ENCODE peak calls at places on chromosomes 2 and 18, in four cellular contexts. L is HCT116, S is GM12878, F is SK-N-SH. M is an unnamed sample.

GRCh38 chr2:214005337-214005736 is 405.5 kb upstream of the VWC2L start:
- DNase-seq in F (no peak), S (no peak), L (no peak), M (no peak)

GRCh38 chr2:97957432-97958183 is 38.1 kb downstream of the TMEM131 start:
- DNase-seq in F (no peak), L (no peak), S (no peak), M (no peak)

GRCh38 chr2:158458617-158458920 is 1.8 kb downstream of the PKP4 start:
- DNase-seq in L (no peak), F (peak), S (no peak), M (peak)

GRCh38 chr18:74540689-74541421 is 6.6 kb downstream of the CNDP1 start:
- DNase-seq in L (no peak), F (no peak), S (no peak), M (no peak)

GRCh38 chr2:118846667-118847446 is 591 bp downstream of the EN1 start:
- DNase-seq in F (peak), L (no peak), S (no peak), M (peak)

GRCh38 chr2:142849818-142850217 is 27.6 kb upstream of the KYNU start:
- DNase-seq in S (no peak), F (no peak), L (no peak), M (no peak)

GRCh38 chr2:21515903-21516302 is 392.1 kb downstream of the TDRD15 start:
- DNase-seq in S (no peak), L (no peak), F (no peak), M (no peak)

GRCh38 chr2:16392647-16393482 is 272.8 kb downstream of the CYRIA start:
- DNase-seq in F (peak), S (no peak), L (no peak), M (no peak)

GRCh38 chr18:9403795-9404564 is 69.4 kb downstream of the TWSG1 start:
- DNase-seq in F (no peak), L (no peak), S (no peak), M (peak)

GRCh38 chr18:56493531-56493930 is 144.9 kb downstream of the TXNL1 start:
- DNase-seq in S (no peak), L (no peak), F (no peak), M (no peak)

GRCh38 chr2:72183466-72183865 is 35.8 kb upstream of the CYP26B1 start:
- DNase-seq in F (no peak), L (no peak), S (no peak), M (no peak)

GRCh38 chr2:46813680-46814079 is 101.9 kb downstream of the MCFD2 start:
- DNase-seq in F (peak), S (no peak), L (no peak), M (no peak)

GRCh38 chr2:72993147-72993546 is 75.8 kb downstream of the EMX1 start:
- DNase-seq in L (peak), S (peak), F (peak), M (peak)

GRCh38 chr2:74740395-74741075 is 86.5 kb downstream of the SEMA4F start:
- DNase-seq in L (peak), S (no peak), F (no peak), M (no peak)

GRCh38 chr2:15788458-15789229 is 151.7 kb upstream of the MYCN start:
- DNase-seq in F (no peak), L (no peak), S (no peak), M (no peak)

GRCh38 chr2:148643421-148643820 is 1.1 kb upstream of the EPC2 start:
- DNase-seq in F (no peak), L (no peak), S (peak), M (no peak)

GRCh38 chr2:119224391-119224972 is 848 bp downstream of the STEAP3 start:
- DNase-seq in F (peak), S (no peak), L (no peak), M (no peak)

GRCh38 chr2:202102425-202103005 is 29.5 kb downstream of the KIAA2012 start:
- DNase-seq in F (peak), S (no peak), L (no peak), M (no peak)

GRCh38 chr2:10620481-10620880 is 69.3 kb downstream of the NOL10 start:
- DNase-seq in L (no peak), S (no peak), F (no peak), M (no peak)

GRCh38 chr2:191404568-191404991 is 159.4 kb downstream of the MYO1B start:
- DNase-seq in L (no peak), S (no peak), F (no peak), M (no peak)

GRCh38 chr2:47174731-47175361 is 19.7 kb upstream of the STPG4 start:
- DNase-seq in L (peak), F (peak), S (no peak), M (peak)

GRCh38 chr18:51196811-51197660 is 445 bp downstream of the MEX3C start:
- DNase-seq in S (no peak), L (no peak), F (peak), M (peak)

GRCh38 chr18:26621161-26622026 is 73.0 kb upstream of the KCTD1 start:
- DNase-seq in L (peak), S (no peak), F (peak), M (peak)

GRCh38 chr2:25514043-25514627 is 159.2 kb downstream of the DTNB start:
- DNase-seq in L (no peak), F (no peak), S (peak), M (no peak)

GRCh38 chr18:74219056-74219455 is 70.7 kb downstream of the TIMM21 start:
- DNase-seq in F (no peak), S (no peak), L (no peak), M (no peak)

GRCh38 chr2:127313359-127313758 is 19.4 kb upstream of the ERCC3 start:
- DNase-seq in L (no peak), S (peak), F (no peak), M (no peak)

GRCh38 chr2:174023591-174024523 is 58.7 kb upstream of the SP3 start:
- DNase-seq in S (no peak), F (peak), L (peak), M (no peak)

GRCh38 chr18:71168576-71169145 is 879.8 kb downstream of the SOCS6 start:
- DNase-seq in F (no peak), L (no peak), S (no peak), M (no peak)

GRCh38 chr2:51263921-51264320 is 232.0 kb upstream of the NRXN1 start:
- DNase-seq in L (no peak), F (no peak), S (no peak), M (no peak)

GRCh38 chr2:154886316-154886715 is 187.8 kb downstream of the KCNJ3 start:
- DNase-seq in L (no peak), F (no peak), S (no peak), M (no peak)

GRCh38 chr18:56294484-56295183 is 343.8 kb downstream of the TXNL1 start:
- DNase-seq in L (no peak), F (no peak), S (no peak), M (no peak)

GRCh38 chr2:91839904-91840868 is 3031.0 kb upstream of the TEKT4 start:
- DNase-seq in F (no peak), S (no peak), L (no peak), M (no peak)

GRCh38 chr2:175964195-175964594 is 37.9 kb downstream of the LNPK start:
- DNase-seq in S (no peak), F (no peak), L (peak), M (no peak)

DNA sequence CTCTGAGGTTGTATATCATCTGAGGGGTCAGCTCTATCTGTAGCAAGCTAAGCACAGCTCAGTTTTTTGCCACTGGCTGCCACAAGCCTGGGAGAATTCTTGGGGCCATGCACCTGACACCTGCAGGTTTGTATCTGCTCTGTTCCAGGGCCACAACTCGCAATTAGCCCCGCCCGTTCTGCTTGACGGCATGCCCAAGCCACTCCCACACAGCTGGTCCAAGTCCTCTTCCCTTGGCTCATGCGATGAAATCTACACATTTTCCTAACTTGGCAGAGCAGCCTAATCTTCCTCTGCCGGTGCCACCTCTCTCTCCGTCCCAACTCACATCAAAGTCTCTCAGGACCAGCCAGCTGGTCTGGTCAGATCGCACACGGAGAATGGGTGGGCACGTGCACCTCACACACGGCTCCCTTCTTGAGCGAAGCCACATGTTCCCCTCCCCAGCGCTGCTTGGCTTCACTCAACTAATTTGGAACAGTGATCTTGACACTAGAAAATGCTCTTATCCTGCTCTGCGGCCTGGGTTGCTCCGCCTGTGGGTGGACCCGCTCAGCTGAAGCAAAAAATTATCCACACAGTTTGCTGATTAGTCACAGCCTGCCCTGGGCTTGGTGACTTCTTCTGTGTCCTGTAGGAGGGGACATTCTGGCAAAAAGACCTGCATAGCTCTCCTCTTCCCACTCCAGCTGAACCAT is 176.6 kb downstream of the NRP2 start:
- DNase-seq in F (no peak), S (no peak), L (no peak), M (no peak)
- TF ChIP-seq SIN3A in F (no peak), S (no peak), L (no peak), M (no peak)

GRCh38 chr2:193751299-193751698 is 1556.6 kb upstream of the TMEFF2 start:
- DNase-seq in S (no peak), F (no peak), L (no peak), M (no peak)

GRCh38 chr2:193749485-193749884 is 1554.8 kb upstream of the TMEFF2 start:
- DNase-seq in L (no peak), F (no peak), S (no peak), M (no peak)
- TF ChIP-seq JUND in L (no peak), F (no peak), S (no peak), M (no peak)

GRCh38 chr18:55031979-55032378 is 72.7 kb upstream of the CCDC68 start:
- DNase-seq in L (no peak), F (no peak), S (no peak), M (no peak)

GRCh38 chr18:55034742-55035141 is 75.5 kb upstream of the CCDC68 start:
- DNase-seq in S (no peak), F (no peak), L (no peak), M (no peak)

GRCh38 chr18:55031164-55031563 is 71.9 kb upstream of the CCDC68 start:
- DNase-seq in L (no peak), S (no peak), F (no peak), M (no peak)

DNA sequence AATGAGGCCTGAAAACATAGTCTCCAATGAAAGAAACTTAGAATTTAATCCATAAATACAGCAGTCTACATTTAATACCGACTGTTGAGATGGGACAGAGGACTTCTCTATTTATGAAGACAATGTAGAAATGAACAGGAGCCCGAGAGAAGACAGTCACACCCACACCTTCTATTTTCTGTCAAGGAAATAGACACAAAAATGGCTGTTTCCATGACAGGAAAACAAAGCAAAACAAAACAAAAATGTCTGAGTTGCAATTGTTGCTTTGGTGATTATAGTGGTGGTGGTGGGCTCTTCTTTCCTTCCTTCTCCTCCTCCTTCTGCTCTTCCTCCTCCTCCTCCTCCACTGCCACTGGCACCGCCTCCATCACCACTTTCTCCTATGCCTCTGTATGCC is 72.3 kb upstream of the CCDC68 start:
- DNase-seq in L (no peak), F (no peak), S (no peak), M (no peak)
- TF ChIP-seq SIN3A in L (no peak), F (no peak), S (no peak), M (no peak)

DNA sequence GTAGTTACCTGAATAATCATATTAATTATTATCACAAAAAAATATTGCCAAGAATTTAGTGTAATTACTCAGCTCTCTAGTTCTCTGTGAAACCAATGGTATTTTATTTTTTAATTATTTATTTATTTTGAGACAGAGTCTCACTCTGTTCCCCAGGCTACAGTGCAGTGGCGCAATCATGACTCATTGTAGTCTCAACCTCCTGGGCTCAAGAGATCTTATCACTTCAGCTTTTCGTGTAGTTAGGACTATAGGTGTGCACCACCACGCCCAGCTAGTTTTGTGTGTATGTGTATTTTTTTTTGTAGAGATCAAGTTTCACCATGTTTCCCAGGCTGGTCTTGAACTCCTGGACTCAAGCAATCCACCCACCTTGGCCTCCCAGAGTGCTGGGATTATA is 440.4 kb upstream of the CDH20 start:
- DNase-seq in S (no peak), F (no peak), L (peak), M (no peak)
- TF ChIP-seq JUND in S (no peak), F (no peak), L (no peak), M (no peak)

GRCh38 chr2:17479875-17480274 is 38.4 kb downstream of the RAD51AP2 start:
- DNase-seq in F (no peak), L (no peak), S (no peak), M (no peak)
- TF ChIP-seq SIN3A in F (no peak), L (no peak), S (no peak), M (no peak)

DNA sequence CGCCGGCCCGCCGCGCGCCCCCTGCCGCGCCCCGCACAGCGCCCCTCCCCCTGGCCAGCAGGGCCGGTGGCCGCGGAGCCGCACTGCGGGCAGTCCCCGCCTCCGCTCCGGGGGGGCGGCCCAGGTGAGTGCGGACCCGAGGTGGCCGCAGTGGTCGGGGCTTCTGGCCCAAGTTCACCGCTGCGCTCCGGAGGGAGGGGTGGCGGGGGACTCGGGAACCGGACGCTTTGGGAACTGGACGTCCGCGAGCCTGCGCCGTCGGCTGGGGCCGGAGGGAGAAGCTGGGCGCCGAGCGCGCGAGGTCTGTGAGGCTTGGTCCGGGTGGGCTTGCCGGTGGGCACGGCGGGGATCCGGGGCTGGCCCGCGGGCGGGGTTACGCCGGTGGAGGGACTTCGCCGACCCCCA is 587 bp upstream of the LDLRAD4 start:
- DNase-seq in L (no peak), S (no peak), F (no peak), M (peak)
- TF ChIP-seq JUND in L (no peak), S (no peak), F (no peak), M (no peak)

GRCh38 chr2:42874838-42875801 is 82.7 kb upstream of the HAAO start:
- DNase-seq in L (no peak), F (no peak), S (no peak), M (no peak)
- TF ChIP-seq SIN3A in L (no peak), F (no peak), S (no peak), M (no peak)

DNA sequence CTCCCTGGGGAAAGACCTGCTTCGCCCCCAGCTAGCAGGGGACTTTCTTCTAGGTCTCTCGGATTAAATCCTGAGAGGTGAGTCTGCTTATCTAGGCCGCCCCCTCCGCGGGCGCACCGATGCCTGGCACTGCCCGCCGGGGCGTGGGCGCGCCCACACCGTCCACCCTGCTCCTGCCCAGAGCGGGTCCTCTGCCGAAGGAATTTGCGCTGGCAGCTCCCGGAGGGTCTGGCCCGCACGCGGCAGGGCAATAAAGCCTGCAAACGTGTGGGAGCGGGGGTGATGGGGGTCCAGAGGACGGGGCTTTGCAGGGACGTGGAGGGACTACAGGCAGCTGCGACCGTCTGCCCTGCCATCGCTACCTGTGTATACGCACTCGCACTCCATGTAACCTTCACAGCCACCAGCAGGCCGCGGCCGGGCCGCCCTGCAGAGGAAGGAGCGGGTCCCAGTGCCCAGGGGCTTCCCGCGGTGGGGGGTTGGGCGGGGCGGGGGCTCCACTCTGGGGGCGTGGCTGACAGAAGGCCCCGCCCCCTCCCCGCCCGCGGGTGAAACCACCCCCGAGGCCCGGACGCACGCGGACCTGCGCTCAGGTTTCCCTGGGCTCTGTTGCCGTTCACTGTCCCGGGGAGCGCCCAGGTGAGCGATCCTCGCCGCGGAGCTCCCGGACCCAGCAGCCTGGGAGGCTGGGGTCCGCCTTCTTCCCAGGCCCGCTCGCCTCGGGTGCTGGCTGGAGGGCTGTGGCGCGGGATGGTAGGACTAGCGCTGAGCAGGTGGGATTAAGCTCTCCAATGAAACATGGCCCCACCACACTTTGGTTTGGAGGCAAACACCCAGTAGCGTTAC is 174.5 kb upstream of the HS6ST1 start:
- DNase-seq in L (no peak), F (no peak), S (no peak), M (peak)
- TF ChIP-seq JUND in L (no peak), F (no peak), S (no peak), M (no peak)

GRCh38 chr2:223613017-223613950 is 11.1 kb upstream of the SCG2 start:
- DNase-seq in L (peak), F (peak), S (no peak), M (peak)
- TF ChIP-seq SIN3A in L (peak), F (peak), S (no peak), M (no peak)